ENCODE peak calls at places on chromosome 2, in four cellular contexts. Z is HepG2, I is K562, M is H1. J is an unnamed sample.

GRCh38 chr2:11811036-11811654 is 64.7 kb downstream of the LPIN1 start:
- DNase-seq in M (no peak), Z (no peak), I (no peak), J (no peak)

GRCh38 chr2:216285641-216286156 is 86.6 kb downstream of the MARCHF4 start:
- DNase-seq in I (no peak), M (peak; percentile 50), Z (no peak), J (no peak)

GRCh38 chr2:207091928-207092327 is 73.8 kb downstream of the KLF7 start:
- DNase-seq in I (no peak), M (no peak), Z (no peak), J (no peak)

GRCh38 chr2:229856416-229856815 is 65.4 kb downstream of the TRIP12 start:
- DNase-seq in Z (no peak), I (no peak), M (no peak), J (no peak)

GRCh38 chr2:127175406-127175805 is 44.7 kb downstream of the CYP27C1 start:
- DNase-seq in M (no peak), I (no peak), Z (no peak), J (no peak)

GRCh38 chr2:103002954-103003353 is 241.1 kb downstream of the TMEM182 start:
- DNase-seq in M (no peak), Z (no peak), I (no peak), J (no peak)

GRCh38 chr2:161239416-161240109 is 68.7 kb upstream of the PSMD14 start:
- DNase-seq in I (no peak), Z (no peak), M (peak; percentile 73), J (no peak)

GRCh38 chr2:197445746-197446145 is 7.6 kb upstream of the COQ10B start:
- DNase-seq in M (no peak), Z (no peak), I (no peak), J (no peak)

GRCh38 chr2:159891917-159892691 is 94.1 kb upstream of the CD302 start:
- DNase-seq in Z (no peak), M (no peak), I (no peak), J (peak; percentile 44)

GRCh38 chr2:143371616-143372015 is 242.4 kb downstream of the ARHGAP15 start:
- DNase-seq in M (no peak), I (no peak), Z (no peak), J (no peak)

GRCh38 chr2:151974997-151975396 is 123.8 kb downstream of the CACNB4 start:
- DNase-seq in M (no peak), Z (no peak), I (no peak), J (no peak)
- H2AFZ ChIP-seq in M (no peak overlapping the region), Z (peak overlapping the region; percentile 68), I (no peak overlapping the region), J (no peak overlapping the region)

GRCh38 chr2:108392029-108392428 is 14.3 kb downstream of the SULT1C4 start:
- DNase-seq in Z (peak; percentile 52), M (no peak), I (no peak), J (no peak)

GRCh38 chr2:108395155-108395554 is 17.4 kb downstream of the SULT1C4 start:
- DNase-seq in Z (no peak), I (no peak), M (no peak), J (no peak)

GRCh38 chr2:108399479-108399878 is 21.7 kb downstream of the SULT1C4 start:
- DNase-seq in Z (no peak), M (no peak), I (no peak), J (no peak)

GRCh38 chr2:108393197-108393596 is 15.4 kb downstream of the SULT1C4 start:
- DNase-seq in M (no peak), I (no peak), Z (no peak), J (no peak)

GRCh38 chr2:108396845-108397244 is 19.1 kb downstream of the SULT1C4 start:
- DNase-seq in M (no peak), Z (peak; percentile 57), I (no peak), J (peak; percentile 8)
- TF ChIP-seq FOSL1 in M (no peak), Z (no peak), I (no peak), J (no peak)

GRCh38 chr2:137190411-137191190 is 425.3 kb downstream of the THSD7B start:
- DNase-seq in I (no peak), Z (no peak), M (no peak), J (no peak)

GRCh38 chr2:137199751-137200150 is 434.4 kb downstream of the THSD7B start:
- DNase-seq in M (no peak), Z (no peak), I (no peak), J (no peak)

GRCh38 chr2:137192366-137193315 is 427.3 kb downstream of the THSD7B start:
- DNase-seq in Z (peak; percentile 15), I (no peak), M (no peak), J (no peak)

DNA sequence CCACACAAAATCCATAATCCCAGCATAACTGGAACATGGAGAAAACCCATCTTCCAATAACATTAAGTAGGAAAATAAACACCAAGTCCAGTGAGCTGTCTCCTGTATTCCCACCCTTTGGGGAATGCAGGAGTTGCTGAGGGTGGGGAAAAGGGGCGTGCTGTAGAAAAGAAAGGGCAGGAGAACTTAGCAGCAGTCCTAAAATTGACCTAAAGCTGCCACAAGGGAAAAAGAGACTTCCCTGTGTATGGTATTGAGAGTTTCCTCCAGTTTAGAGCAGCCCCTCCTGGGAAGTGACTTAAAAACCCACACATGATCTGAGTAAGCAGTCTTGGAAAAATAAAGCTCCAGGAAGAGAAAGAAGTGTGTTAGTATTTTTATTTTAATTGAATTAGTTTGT is 428.8 kb downstream of the THSD7B start:
- DNase-seq in Z (no peak), M (no peak), I (no peak), J (no peak)
- TF ChIP-seq CEBPB in Z (no peak), M (no peak), I (no peak), J (no peak)

GRCh38 chr2:37560241-37560848 is 111.1 kb downstream of the CDC42EP3 start:
- DNase-seq in M (no peak), Z (no peak), I (no peak), J (no peak)
- H2AFZ ChIP-seq in M (no peak overlapping the region), Z (no peak overlapping the region), I (peak overlapping the region; percentile 84), J (peak overlapping the region; percentile 76)

GRCh38 chr2:218403810-218404209 is 4.1 kb downstream of the CTDSP1 start:
- DNase-seq in Z (no peak), M (no peak), I (no peak), J (no peak)
- TF ChIP-seq FOSL1 in Z (no peak), M (no peak), I (no peak), J (no peak)

DNA sequence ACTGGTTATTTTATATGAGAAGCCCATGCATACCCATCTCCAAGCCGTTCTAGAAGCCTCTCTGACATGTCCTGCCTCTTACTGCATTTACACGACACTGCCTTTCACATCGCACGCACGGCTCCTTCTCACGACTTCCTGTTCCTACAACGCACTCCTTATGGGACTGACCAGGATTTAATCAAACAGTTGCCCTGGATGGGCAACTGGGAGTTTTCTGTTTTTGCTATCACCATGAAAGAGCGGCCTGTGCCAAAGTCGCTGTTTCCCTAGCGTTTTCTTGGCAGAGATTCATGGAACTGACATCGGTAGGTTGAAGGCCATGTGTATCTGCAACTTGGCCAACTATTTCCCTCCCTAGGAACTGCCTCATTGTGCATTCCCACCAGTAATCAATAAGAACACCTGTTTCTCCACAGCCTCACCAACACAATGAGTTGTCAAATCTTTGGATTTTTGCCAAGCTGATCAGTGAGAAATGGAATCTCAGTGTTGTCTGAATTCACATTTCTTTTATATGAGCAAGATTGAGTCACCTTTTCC is 97.2 kb upstream of the OTOS start:
- DNase-seq in M (peak; percentile 26), I (no peak), Z (no peak), J (no peak)
- TF ChIP-seq CEBPB in M (no peak), I (no peak), Z (no peak), J (no peak)

GRCh38 chr2:148542614-148543013 is 101.9 kb upstream of the EPC2 start:
- DNase-seq in Z (no peak), I (no peak), M (no peak), J (no peak)

GRCh38 chr2:148541792-148542191 is 102.8 kb upstream of the EPC2 start:
- DNase-seq in M (no peak), Z (no peak), I (no peak), J (no peak)

GRCh38 chr2:148534416-148535205 is 109.9 kb upstream of the EPC2 start:
- DNase-seq in I (no peak), M (no peak), Z (no peak), J (no peak)

GRCh38 chr2:148538375-148538774 is 106.2 kb upstream of the EPC2 start:
- DNase-seq in I (no peak), Z (no peak), M (no peak), J (no peak)

GRCh38 chr2:148540022-148540421 is 104.5 kb upstream of the EPC2 start:
- DNase-seq in M (no peak), Z (no peak), I (no peak), J (no peak)
- H2AFZ ChIP-seq in M (no peak overlapping the region), Z (no peak overlapping the region), I (no peak overlapping the region), J (no peak overlapping the region)

DNA sequence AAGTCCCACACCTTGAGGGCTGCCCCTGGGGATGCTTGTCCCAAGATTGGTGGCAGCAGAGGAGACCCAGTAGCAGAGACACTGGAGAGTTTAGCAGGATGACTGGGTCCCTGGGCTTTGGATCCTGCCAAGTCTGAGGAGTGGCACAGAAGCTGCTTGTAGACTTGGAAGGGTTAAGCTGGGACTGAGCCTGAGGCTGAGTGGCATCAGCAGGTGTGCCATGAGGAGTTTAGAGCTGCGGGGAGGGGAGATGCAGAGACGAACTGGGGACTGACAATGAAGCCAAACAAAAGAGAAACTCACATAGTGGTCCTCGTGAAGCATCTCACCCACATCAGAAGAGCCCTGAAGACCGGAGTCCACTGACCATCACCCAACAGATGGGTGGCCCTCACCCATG is 329.7 kb upstream of the KLHL29 start:
- DNase-seq in M (no peak), I (no peak), Z (no peak), J (no peak)
- TF ChIP-seq FOSL1 in M (no peak), I (no peak), Z (no peak), J (no peak)

GRCh38 chr2:121073320-121074210 is 211.4 kb downstream of the TFCP2L1 start:
- DNase-seq in I (no peak), M (no peak), Z (no peak), J (no peak)
- TF ChIP-seq CEBPB in I (no peak), M (no peak), Z (no peak), J (no peak)